ENCODE peak calls at places on chromosomes 6 and 20, in nine cellular contexts. O is colonic mucosa, U is fibroblast of lung, I is BJ, X is GM12878, D is fibroblast of the aortic adventitia, M is hepatocyte, W is left ventricle myocardium inferior, E is mammary epithelial cell. N is an unnamed sample.

GRCh38 chr6:15507746-15508145 is 155.1 kb downstream of the DTNBP1 start:
- DNase-seq in D (no peak), O (no peak), I (no peak), E (no peak), X (no peak), W (no peak), U (peak), M (no peak), N (no peak)

GRCh38 chr6:72746276-72746675 is 124.4 kb downstream of the KCNQ5 start:
- DNase-seq in D (peak), W (no peak), O (no peak), U (peak), E (peak), I (no peak), X (no peak), M (no peak), N (no peak)

GRCh38 chr6:111032493-111033140 is 50.8 kb downstream of the RPF2 start:
- DNase-seq in E (no peak), D (peak), M (peak), W (no peak), U (peak), I (no peak), X (no peak), O (no peak), N (no peak)

GRCh38 chr6:160198577-160199211 is 59.9 kb downstream of the SLC22A2 start:
- DNase-seq in D (peak), U (peak), X (no peak), I (no peak), M (peak), O (peak), E (no peak), W (no peak), N (no peak)

GRCh38 chr6:140857734-140858380 is 1274.9 kb upstream of the GJE1 start:
- DNase-seq in W (no peak), X (no peak), U (peak), E (peak), I (peak), O (no peak), M (peak), D (peak), N (no peak)

GRCh38 chr6:73713426-73714147 is 17.6 kb downstream of the CD109 start:
- DNase-seq in D (no peak), W (no peak), E (no peak), U (no peak), O (no peak), M (no peak), X (no peak), I (no peak), N (no peak)

GRCh38 chr6:130240232-130240631 is 17.5 kb upstream of the SAMD3 start:
- DNase-seq in U (peak), O (no peak), I (peak), W (no peak), M (peak), D (peak), X (no peak), E (peak), N (no peak)

GRCh38 chr6:3231213-3232016 is 4.0 kb upstream of the TUBB2B start:
- DNase-seq in E (peak), U (peak), I (peak), D (peak), M (peak), O (peak), W (peak), X (no peak), N (no peak)

GRCh38 chr6:53718597-53719460 is 53.3 kb upstream of the KLHL31 start:
- DNase-seq in O (peak), I (no peak), W (no peak), X (peak), U (peak), E (peak), M (peak), D (peak), N (peak)

GRCh38 chr6:138085839-138086222 is 21.4 kb downstream of the PERP start:
- DNase-seq in D (no peak), X (no peak), U (no peak), O (no peak), E (no peak), M (no peak), I (no peak), W (no peak), N (no peak)

GRCh38 chr20:9160760-9161159 is 91.9 kb downstream of the PLCB4 start:
- DNase-seq in O (no peak), I (no peak), D (peak), X (no peak), E (no peak), U (peak), W (no peak), M (no peak), N (no peak)

GRCh38 chr6:149473080-149474052 is 11.4 kb downstream of the ZC3H12D start:
- DNase-seq in M (no peak), X (no peak), I (no peak), O (peak), U (peak), E (peak), D (no peak), W (no peak), N (no peak)

GRCh38 chr6:3751019-3751729 is at the start of gene PXDC1:
- DNase-seq in X (no peak), D (no peak), E (peak), M (peak), O (no peak), I (no peak), W (no peak), U (no peak), N (no peak)

GRCh38 chr20:47406849-47407682 is 50.6 kb upstream of the ZMYND8 start:
- DNase-seq in I (no peak), D (peak), X (no peak), M (no peak), W (no peak), U (peak), O (no peak), E (no peak), N (no peak)

GRCh38 chr6:136147342-136147741 is 102.8 kb downstream of the MTFR2 start:
- DNase-seq in I (no peak), O (no peak), W (peak), U (no peak), M (no peak), E (no peak), D (no peak), X (no peak), N (no peak)

GRCh38 chr20:63829943-63830820 is 882 bp downstream of the ZBTB46 start:
- DNase-seq in D (no peak), M (peak), E (peak), W (no peak), I (no peak), X (no peak), U (no peak), O (no peak), N (no peak)

GRCh38 chr6:130033999-130034814 is 15.8 kb downstream of the L3MBTL3 start:
- DNase-seq in D (peak), W (no peak), U (peak), X (no peak), I (peak), E (peak), M (peak), O (no peak), N (no peak)

GRCh38 chr6:13303668-13304017 is 24.7 kb downstream of the TBC1D7 start:
- DNase-seq in W (peak), M (peak), D (peak), U (peak), X (peak), E (no peak), I (no peak), O (peak), N (peak)

GRCh38 chr6:44043479-44044153 is 83.6 kb downstream of the MRPL14 start:
- DNase-seq in I (no peak), W (peak), U (no peak), E (no peak), M (no peak), O (no peak), X (no peak), D (peak), N (no peak)

GRCh38 chr6:63444768-63445167 is 125.0 kb upstream of the LGSN start:
- DNase-seq in W (no peak), D (no peak), X (no peak), U (no peak), O (no peak), M (no peak), E (no peak), I (no peak), N (no peak)

GRCh38 chr6:89311853-89312531 is 3.1 kb downstream of the GABRR2 start:
- DNase-seq in O (peak), I (no peak), W (peak), E (no peak), X (no peak), M (peak), U (peak), D (peak), N (no peak)

GRCh38 chr6:39108041-39108839 is 6.7 kb downstream of the SAYSD1 start:
- DNase-seq in U (no peak), M (no peak), W (no peak), X (no peak), O (no peak), E (no peak), D (no peak), I (no peak), N (no peak)

GRCh38 chr6:152221806-152222628 is 414.5 kb downstream of the ESR1 start:
- DNase-seq in O (no peak), E (peak), U (peak), X (no peak), M (no peak), D (no peak), W (no peak), I (no peak), N (no peak)

DNA sequence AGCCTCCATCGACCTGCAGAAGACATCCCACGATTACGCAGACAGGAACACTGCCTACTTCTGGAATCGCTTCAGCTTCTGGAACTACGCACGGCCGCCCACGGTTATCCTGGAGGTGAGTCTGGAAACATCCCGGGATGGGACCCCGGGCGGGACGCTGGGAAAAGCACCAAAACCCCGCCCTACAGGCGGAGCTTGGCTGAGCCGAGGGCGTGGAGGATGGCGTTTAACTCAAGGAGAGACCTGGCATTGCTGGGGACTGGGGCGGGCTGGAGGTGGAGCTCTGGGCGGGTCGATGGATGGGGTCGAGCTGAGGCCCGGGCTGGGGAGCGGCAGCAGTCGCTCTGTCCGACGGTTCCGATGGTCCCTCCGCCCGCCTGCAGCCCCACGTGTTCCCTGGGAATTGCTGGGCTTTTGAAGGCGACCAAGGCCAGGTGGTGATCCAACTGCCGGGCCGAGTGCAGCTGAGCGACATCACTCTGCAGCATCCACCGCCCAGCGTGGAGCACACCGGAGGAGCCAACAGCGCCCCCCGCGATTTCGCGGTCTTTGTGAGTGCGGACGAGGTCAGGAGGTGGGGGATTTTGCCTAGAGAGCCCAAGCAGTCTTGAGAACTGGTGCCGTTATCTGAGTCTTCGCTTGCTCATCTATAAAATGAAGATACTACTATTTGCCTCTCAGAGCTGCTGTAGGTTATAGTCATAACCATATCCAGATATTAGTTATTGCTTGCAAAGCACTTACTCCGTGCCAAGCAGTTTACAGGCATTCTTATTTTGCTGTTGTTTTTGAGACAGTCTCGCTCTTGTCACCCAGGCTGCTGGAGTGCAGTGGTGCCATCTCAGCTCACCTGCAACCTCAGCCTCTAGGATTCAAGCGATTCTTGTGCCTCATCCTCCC is 3.8 kb downstream of the SPAG4 start:
- DNase-seq in D (peak), U (peak), I (no peak), E (peak), O (peak), W (peak), M (peak), X (peak), N (no peak)
- TF ChIP-seq CTCF in D (peak), U (peak), I (peak), E (peak), O (no peak), W (peak), M (peak), X (peak), N (peak)

GRCh38 chr6:30763618-30764489 is 19.5 kb upstream of the IER3 start:
- DNase-seq in U (peak), M (peak), E (peak), D (no peak), W (no peak), I (no peak), O (no peak), X (peak), N (no peak)
- TF ChIP-seq CTCF in U (no peak), M (peak), E (peak), D (peak), W (peak), I (peak), O (no peak), X (no peak), N (no peak)

GRCh38 chr6:109008061-109008460 is 86.6 kb downstream of the SESN1 start:
- DNase-seq in D (peak), M (no peak), W (no peak), O (no peak), U (no peak), E (no peak), I (no peak), X (no peak), N (no peak)

GRCh38 chr6:109008537-109008950 is 86.1 kb downstream of the SESN1 start:
- DNase-seq in I (no peak), D (peak), W (no peak), U (peak), M (peak), O (no peak), E (no peak), X (no peak), N (no peak)

GRCh38 chr6:109010703-109011102 is 83.9 kb downstream of the SESN1 start:
- DNase-seq in M (no peak), E (no peak), W (no peak), U (no peak), O (no peak), D (no peak), I (no peak), X (no peak), N (no peak)

GRCh38 chr6:109009761-109010612 is 84.7 kb downstream of the SESN1 start:
- DNase-seq in I (no peak), X (no peak), W (no peak), U (no peak), D (no peak), E (no peak), M (no peak), O (no peak), N (no peak)

DNA sequence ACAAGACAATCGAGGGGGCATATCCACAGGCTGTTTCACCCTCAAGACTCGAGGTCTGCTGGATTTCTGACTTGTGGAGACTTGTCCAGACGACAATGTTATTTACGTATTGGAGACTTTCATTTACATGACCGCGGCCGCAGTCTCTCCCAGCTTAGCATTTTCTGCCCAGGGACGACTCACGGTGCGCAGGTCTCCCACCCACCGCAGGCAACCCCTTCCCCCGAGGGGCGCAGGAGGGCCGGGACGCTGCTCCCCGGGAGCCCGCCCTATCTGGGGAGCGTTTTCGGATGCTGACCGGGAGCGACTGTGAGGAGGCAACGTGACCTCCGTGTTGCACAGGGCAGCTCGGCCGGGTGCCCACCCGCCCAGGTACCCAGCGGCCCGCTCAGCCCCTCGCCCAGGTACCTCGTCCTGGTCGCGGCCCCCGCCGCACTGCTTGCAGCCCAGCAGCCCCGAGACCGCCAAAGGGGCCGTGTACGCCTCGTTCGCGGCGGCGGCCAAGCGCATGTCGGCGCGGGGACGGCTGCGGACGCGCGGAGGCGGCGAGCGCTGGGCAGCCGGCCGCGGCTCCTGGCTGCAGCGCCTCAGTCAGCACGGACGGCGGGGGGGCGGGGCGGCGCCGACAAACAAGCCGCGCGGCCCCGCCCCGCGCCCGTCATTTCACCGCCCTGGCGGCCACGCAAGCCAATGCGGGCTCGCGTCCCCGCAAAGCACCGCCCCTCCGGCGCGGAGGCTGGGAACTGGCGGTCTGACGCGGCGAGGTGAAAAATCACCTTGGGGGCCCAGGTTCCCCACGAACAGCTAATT is 85.5 kb downstream of the SESN1 start:
- DNase-seq in E (peak), O (peak), M (peak), U (peak), W (peak), D (peak), I (peak), X (peak), N (peak)
- TF ChIP-seq CTCF in E (no peak), O (no peak), M (no peak), U (no peak), W (peak), D (peak), I (no peak), X (no peak), N (no peak)

GRCh38 chr20:2751868-2752630 is 48.4 kb downstream of the CPXM1 start:
- DNase-seq in X (no peak), O (no peak), D (no peak), I (no peak), W (no peak), E (no peak), U (no peak), M (peak), N (no peak)
- TF ChIP-seq CTCF in X (no peak), O (no peak), D (no peak), I (no peak), W (no peak), E (no peak), U (no peak), M (no peak), N (no peak)

GRCh38 chr6:34066772-34067770 is 78.8 kb downstream of the GRM4 start:
- DNase-seq in O (no peak), M (no peak), X (no peak), W (no peak), I (no peak), U (no peak), E (no peak), D (no peak), N (no peak)

GRCh38 chr6:34066284-34066571 is 79.7 kb downstream of the GRM4 start:
- DNase-seq in O (no peak), X (no peak), D (no peak), E (peak), M (no peak), I (no peak), W (no peak), U (no peak), N (no peak)

GRCh38 chr6:34065470-34066283 is 80.2 kb downstream of the GRM4 start:
- DNase-seq in X (no peak), I (no peak), E (no peak), O (no peak), U (no peak), D (peak), M (no peak), W (peak), N (no peak)

GRCh38 chr6:34068462-34069044 is 77.3 kb downstream of the GRM4 start:
- DNase-seq in M (no peak), O (no peak), E (no peak), D (no peak), W (no peak), U (no peak), I (no peak), X (no peak), N (no peak)

DNA sequence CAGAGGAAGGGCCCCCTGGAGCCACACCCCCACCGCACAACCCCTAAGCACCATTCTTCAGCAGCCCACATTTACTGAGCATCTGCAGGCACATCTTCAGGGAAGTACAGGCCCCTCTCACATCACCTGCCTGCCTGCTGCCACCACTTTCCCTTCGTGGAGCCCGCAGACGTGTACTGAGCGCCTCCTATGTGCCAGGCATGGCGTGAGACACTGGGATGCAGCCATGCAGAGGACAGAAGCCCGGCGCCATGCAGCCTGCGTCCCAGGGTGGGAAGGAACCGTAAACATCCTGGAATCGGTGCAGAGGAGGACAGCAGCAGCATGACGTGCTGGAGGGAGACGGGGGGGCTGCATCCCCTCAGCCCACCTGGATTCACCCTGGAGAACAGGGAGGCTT is 78.1 kb downstream of the GRM4 start:
- DNase-seq in O (no peak), E (no peak), M (no peak), X (no peak), W (no peak), D (no peak), I (no peak), U (no peak), N (no peak)
- TF ChIP-seq CTCF in O (no peak), E (no peak), M (no peak), X (peak), W (no peak), D (peak), I (peak), U (no peak), N (peak)

DNA sequence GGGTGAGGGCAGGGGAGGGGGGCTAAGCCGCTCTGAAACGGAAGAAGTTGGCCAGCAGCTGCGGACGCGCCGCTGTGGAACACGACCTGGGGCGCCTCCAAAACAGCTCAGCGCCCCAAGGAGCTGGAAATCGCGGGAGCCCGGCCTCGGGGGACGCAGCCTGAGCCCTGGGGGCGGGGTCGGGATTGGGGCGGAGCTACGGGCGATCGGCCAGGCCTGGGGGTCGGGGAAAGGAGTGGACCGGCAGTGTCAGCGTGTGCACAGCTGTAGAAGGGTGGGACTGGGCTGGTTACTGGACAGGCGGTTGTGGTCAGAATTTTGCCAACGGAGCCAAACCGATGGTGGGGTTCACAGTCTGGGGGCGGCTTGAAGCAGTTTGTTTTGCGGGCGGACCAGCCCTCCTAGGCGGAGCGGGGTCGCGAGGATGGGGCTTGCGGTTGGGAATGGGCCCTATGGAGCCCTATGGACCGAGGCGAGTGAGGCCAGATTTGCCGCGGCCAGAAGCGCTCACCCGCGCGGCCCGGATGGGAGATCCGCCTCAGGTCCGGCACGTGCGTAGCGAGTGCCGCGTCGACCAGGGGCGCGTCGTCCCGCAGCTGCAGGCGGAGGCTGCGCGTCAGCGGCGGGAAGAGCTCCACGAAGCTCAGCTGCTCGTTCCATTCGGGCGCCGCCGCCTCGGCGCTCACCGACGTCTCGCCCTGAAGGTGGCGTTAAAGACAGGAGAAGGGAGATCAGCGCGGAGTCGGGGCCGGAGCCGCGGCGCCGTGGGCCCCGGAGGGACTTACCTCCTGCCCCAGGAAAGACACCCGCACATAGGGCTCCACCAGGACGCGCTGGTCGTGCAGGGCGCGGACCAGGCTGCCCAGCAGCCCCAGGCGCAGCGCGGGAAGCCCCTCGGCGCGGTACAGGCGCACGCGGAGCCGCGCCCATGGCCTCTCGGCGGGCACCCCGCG is 14.3 kb upstream of the SPAG4 start:
- DNase-seq in X (no peak), U (peak), I (no peak), M (peak), D (peak), W (peak), E (peak), O (peak), N (no peak)
- TF ChIP-seq CTCF in X (peak), U (peak), I (peak), M (peak), D (peak), W (peak), E (peak), O (peak), N (peak)

N was measured in GM12864.